ENCODE peak calls at places on chromosome 1, in eight cellular contexts. J, L, O, H, C, A, E and K are unnamed samples.

GRCh38 chr1:7962636-7963377 is 1.3 kb downstream of the PARK7 start:
- DNase-seq in A (no peak), C (no peak), O (no peak), J (no peak), H (no peak), E (no peak), L (no peak), K (no peak)

GRCh38 chr1:162383516-162383915 is 2.0 kb downstream of the C1orf226 start:
- DNase-seq in O (no peak), E (no peak), L (no peak), H (no peak), J (no peak), A (no peak), C (no peak), K (no peak)

GRCh38 chr1:65846911-65847310 is 54.2 kb downstream of the PDE4B start:
- DNase-seq in L (no peak), O (no peak), C (no peak), H (no peak), J (no peak), A (no peak), E (no peak), K (no peak)

GRCh38 chr1:28091043-28091781 is 2.8 kb upstream of the EYA3 start:
- DNase-seq in O (peak; percentile 71), C (peak; percentile 57), J (peak; percentile 54), A (peak; percentile 49), L (peak; percentile 61), E (peak; percentile 65), H (peak; percentile 64), K (peak; percentile 75)

GRCh38 chr1:28136636-28137613 is 39.6 kb downstream of the PTAFR start:
- DNase-seq in A (no peak), E (no peak), L (peak; percentile 53), J (no peak), O (no peak), C (peak; percentile 74), H (no peak), K (no peak)

GRCh38 chr1:25201006-25201405 is 31.3 kb downstream of the SYF2 start:
- DNase-seq in L (no peak), C (no peak), A (no peak), E (no peak), J (no peak), O (no peak), H (no peak), K (no peak)

GRCh38 chr1:164466429-164466828 is 92.6 kb upstream of the PBX1 start:
- DNase-seq in H (no peak), J (no peak), A (no peak), O (no peak), E (no peak), L (peak; percentile 1), C (no peak), K (no peak)

GRCh38 chr1:31159323-31159722 is 80.4 kb downstream of the NKAIN1 start:
- DNase-seq in C (no peak), J (no peak), A (no peak), O (no peak), E (no peak), H (no peak), L (no peak), K (no peak)

GRCh38 chr1:9248341-9249262 is 14.0 kb downstream of the H6PD start:
- DNase-seq in O (no peak), H (peak; percentile 19), C (no peak), L (no peak), J (no peak), A (no peak), E (no peak), K (no peak)

GRCh38 chr1:27615346-27616004 is 11.5 kb upstream of the AHDC1 start:
- DNase-seq in E (no peak), O (no peak), H (no peak), A (no peak), C (no peak), L (no peak), J (no peak), K (no peak)

GRCh38 chr1:178918955-178919354 is 48.1 kb upstream of the ANGPTL1 start:
- DNase-seq in E (no peak), C (no peak), O (no peak), J (no peak), H (no peak), L (no peak), A (no peak), K (no peak)

GRCh38 chr1:242524571-242525359 is at the start of gene PLD5:
- DNase-seq in L (no peak), H (no peak), E (no peak), A (no peak), C (peak; percentile 64), J (peak; percentile 21), O (no peak), K (no peak)